ENCODE peak calls at places on chromosomes 12 and 14, in four cellular contexts. Y is left ventricle myocardium inferior, W is fibroblast of mammary gland, U is small intestine. Q is an unnamed sample.
A peak's percentile ranks its signal among the peaks of the same experiment; 100 is the strongest.

GRCh38 chr14:105430042-105430441 is 10.4 kb downstream of the MTA1 start:
- DNase-seq in U (no peak), W (no peak), Y (no peak), Q (no peak)

GRCh38 chr12:50707396-50707795 is 56.5 kb upstream of the ATF1 start:
- DNase-seq in W (no peak), Y (peak; percentile 16), U (no peak), Q (no peak)

GRCh38 chr12:3325736-3326135 is 165.3 kb upstream of the PRMT8 start:
- DNase-seq in U (no peak), Y (no peak), W (no peak), Q (no peak)

GRCh38 chr14:99651953-99652746 is 7.2 kb downstream of the HHIPL1 start:
- DNase-seq in W (no peak), U (no peak), Y (no peak), Q (no peak)

GRCh38 chr12:7113389-7113871 is 4.4 kb upstream of the C1RL start:
- DNase-seq in Y (no peak), U (peak; percentile 42), W (peak; percentile 56), Q (no peak)

GRCh38 chr12:14936224-14936861 is 2.0 kb downstream of the ERP27 start:
- DNase-seq in W (peak; percentile 10), U (no peak), Y (no peak), Q (no peak)

GRCh38 chr14:93824518-93825234 is 36.4 kb upstream of the PRIMA1 start:
- DNase-seq in U (no peak), Y (no peak), W (no peak), Q (no peak)

GRCh38 chr12:124738636-124739467 is 124.8 kb downstream of the SCARB1 start:
- DNase-seq in U (no peak), Y (no peak), W (peak; percentile 46), Q (no peak)

GRCh38 chr14:22099942-22100763 is 426.5 kb upstream of the OR4E1 start:
- DNase-seq in W (peak; percentile 33), Y (peak; percentile 64), U (peak; percentile 55), Q (no peak)

GRCh38 chr12:124716208-124717141 is 147.2 kb downstream of the SCARB1 start:
- DNase-seq in W (no peak), Y (no peak), U (no peak), Q (no peak)

GRCh38 chr12:122449317-122449716 is 26.8 kb upstream of the CLIP1 start:
- DNase-seq in Y (no peak), W (peak; percentile 88), U (peak; percentile 80), Q (no peak)

GRCh38 chr14:99537399-99537798 is 56.2 kb downstream of the CCNK start:
- DNase-seq in W (peak; percentile 44), U (no peak), Y (peak; percentile 41), Q (no peak)

GRCh38 chr14:83473416-83473815 is 1939.8 kb upstream of the SEL1L start:
- DNase-seq in U (no peak), Y (no peak), W (no peak), Q (no peak)

GRCh38 chr12:12064596-12064995 is 6.1 kb upstream of the BCL2L14 start:
- DNase-seq in W (no peak), U (no peak), Y (no peak), Q (no peak)

GRCh38 chr12:90938451-90938850 is 16.5 kb downstream of the CCER1 start:
- DNase-seq in W (peak; percentile 74), U (no peak), Y (no peak), Q (no peak)

GRCh38 chr14:101004954-101005353 is 101.4 kb upstream of the RTL1 start:
- DNase-seq in U (no peak), W (peak; percentile 66), Y (no peak), Q (no peak)

GRCh38 chr12:132055535-132056096 is 88.5 kb downstream of the DDX51 start:
- DNase-seq in U (no peak), Y (no peak), W (no peak), Q (no peak)

GRCh38 chr12:1917172-1918070 is 1.0 kb downstream of the CACNA2D4 start:
- DNase-seq in W (no peak), U (no peak), Y (no peak), Q (no peak)

GRCh38 chr12:30136661-30137060 is 352.9 kb upstream of the TMTC1 start:
- DNase-seq in U (no peak), W (no peak), Y (no peak), Q (no peak)

GRCh38 chr14:53849549-53849948 is 107.1 kb downstream of the BMP4 start:
- DNase-seq in W (no peak), Y (no peak), U (no peak), Q (no peak)

GRCh38 chr14:53855127-53855526 is 101.5 kb downstream of the BMP4 start:
- DNase-seq in W (no peak), U (peak; percentile 83), Y (no peak), Q (no peak)

GRCh38 chr14:53848851-53849250 is 107.8 kb downstream of the BMP4 start:
- DNase-seq in Y (no peak), U (no peak), W (no peak), Q (no peak)

GRCh38 chr14:53850714-53851296 is 105.8 kb downstream of the BMP4 start:
- DNase-seq in Y (no peak), U (no peak), W (peak; percentile 17), Q (no peak)

GRCh38 chr14:53851394-53852056 is 105.1 kb downstream of the BMP4 start:
- DNase-seq in W (no peak), U (no peak), Y (no peak), Q (no peak)
- H3K4me3 ChIP-seq in W (no peak overlapping the region), U (no peak overlapping the region), Y (no peak overlapping the region), Q (no peak overlapping the region)

GRCh38 chr14:81222694-81223093 is 1.9 kb upstream of the GTF2A1 start:
- DNase-seq in Y (no peak), W (no peak), U (peak; percentile 67), Q (no peak)
- H3K4me3 ChIP-seq in Y (no peak overlapping the region), W (no peak overlapping the region), U (no peak overlapping the region), Q (no peak overlapping the region)

GRCh38 chr12:119784673-119785072 is 92.4 kb downstream of the CIT start:
- DNase-seq in Y (no peak), U (no peak), W (no peak), Q (no peak)

GRCh38 chr12:119783787-119784186 is 93.3 kb downstream of the CIT start:
- DNase-seq in Y (no peak), U (no peak), W (no peak), Q (no peak)

GRCh38 chr12:119781804-119782203 is 95.3 kb downstream of the CIT start:
- DNase-seq in U (no peak), W (no peak), Y (no peak), Q (no peak)

GRCh38 chr12:119775246-119775895 is 101.7 kb downstream of the CIT start:
- DNase-seq in Y (no peak), W (no peak), U (no peak), Q (no peak)

DNA sequence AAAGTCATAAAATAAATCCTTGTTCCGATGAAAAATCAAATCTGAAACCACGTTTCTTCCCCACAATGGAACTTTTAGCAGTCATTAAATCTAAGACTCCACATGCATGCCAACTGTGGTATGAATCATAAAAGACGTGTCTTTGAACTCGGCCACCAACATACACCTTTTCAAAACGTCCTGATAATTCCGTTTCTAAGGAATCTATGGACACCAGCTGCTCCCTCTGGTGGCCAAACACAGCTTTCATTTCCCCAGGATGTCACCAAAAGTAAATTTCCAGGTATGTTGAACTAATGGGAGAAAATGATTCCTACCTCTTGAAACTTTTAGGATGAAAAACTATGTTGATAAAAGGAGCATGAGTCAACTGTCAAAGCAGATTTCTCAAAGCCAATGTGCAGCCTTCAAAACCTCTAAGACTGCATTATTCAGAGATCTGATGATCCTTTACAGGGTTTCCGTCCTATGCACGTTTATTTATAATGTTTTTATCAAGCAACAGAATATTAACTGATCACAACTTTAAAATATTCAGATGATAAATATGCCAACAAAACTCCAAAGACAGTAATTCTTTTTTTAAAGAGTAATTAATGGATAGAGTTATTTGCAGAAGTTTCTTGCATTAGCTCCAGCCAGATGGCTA is 96.2 kb downstream of the CIT start:
- DNase-seq in Y (no peak), W (peak; percentile 52), U (peak; percentile 76), Q (peak; percentile 9)
- H3K4me3 ChIP-seq in Y (no peak overlapping the region), W (no peak overlapping the region), U (no peak overlapping the region), Q (no peak overlapping the region)

GRCh38 chr12:40127408-40127807 is 21.5 kb upstream of the SLC2A13 start:
- DNase-seq in W (no peak), Y (no peak), U (no peak), Q (no peak)
- H3K4me3 ChIP-seq in W (no peak overlapping the region), Y (no peak overlapping the region), U (no peak overlapping the region), Q (no peak overlapping the region)

GRCh38 chr14:68860771-68861170 is 67.9 kb upstream of the ZFP36L1 start:
- DNase-seq in W (no peak), U (no peak), Y (no peak), Q (no peak)
- H3K4me3 ChIP-seq in W (no peak overlapping the region), U (no peak overlapping the region), Y (no peak overlapping the region), Q (no peak overlapping the region)

GRCh38 chr12:112008918-112009317 is 4.0 kb downstream of the TMEM116 start:
- DNase-seq in U (no peak), W (no peak), Y (no peak), Q (no peak)

GRCh38 chr12:112004041-112004440 is 8.9 kb downstream of the TMEM116 start:
- DNase-seq in U (no peak), Y (no peak), W (no peak), Q (no peak)

GRCh38 chr12:112007945-112008344 is 5.0 kb downstream of the TMEM116 start:
- DNase-seq in U (no peak), Y (no peak), W (no peak), Q (no peak)

GRCh38 chr12:112001555-112001954 is 11.4 kb downstream of the TMEM116 start:
- DNase-seq in Y (no peak), U (no peak), W (no peak), Q (no peak)

DNA sequence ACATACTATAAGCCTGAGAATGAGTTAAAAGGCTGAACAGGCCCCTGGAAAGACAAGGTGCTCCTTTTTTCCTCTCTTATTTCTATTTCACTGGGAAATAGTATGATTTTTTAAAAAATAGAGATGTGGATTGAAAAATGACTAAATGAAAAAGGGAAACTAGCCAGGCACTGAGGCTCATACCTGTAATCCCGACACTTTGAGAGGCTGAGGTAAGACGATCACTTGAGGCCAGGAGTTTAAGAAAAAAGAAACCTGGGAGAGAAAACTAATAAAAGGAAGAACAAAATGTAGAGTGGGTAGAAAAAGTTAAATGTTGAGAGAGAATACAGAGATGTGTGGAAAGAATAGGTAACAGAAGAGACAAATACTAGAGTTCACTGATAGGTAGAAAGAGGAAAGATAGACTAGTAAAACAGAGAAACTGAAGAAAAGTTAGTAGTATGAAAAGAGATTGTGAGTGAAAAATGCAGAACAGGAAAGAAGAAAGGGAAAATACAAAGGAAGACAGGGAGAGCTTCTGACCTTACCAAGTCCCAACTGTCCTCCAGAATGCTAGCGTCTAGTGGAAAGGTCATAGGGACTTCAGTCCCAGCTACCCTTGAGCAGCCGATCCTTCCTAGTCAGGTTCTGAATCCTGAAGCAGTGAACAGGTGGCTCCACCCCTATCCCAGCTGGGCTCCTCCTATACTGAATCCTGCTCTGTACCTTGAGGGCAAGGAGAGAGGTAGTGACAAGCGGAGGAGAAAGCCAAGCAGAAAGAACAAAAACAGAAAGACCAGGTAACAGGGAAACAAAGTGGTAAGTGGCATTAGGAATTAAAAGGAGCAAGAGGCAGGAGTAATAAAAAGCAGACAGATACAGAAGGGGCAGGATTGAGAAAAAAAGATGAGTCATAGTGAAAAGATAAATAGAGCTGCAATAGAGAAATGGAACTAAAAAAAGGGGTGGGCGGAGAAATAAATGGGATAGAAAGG is 7.3 kb downstream of the TMEM116 start:
- DNase-seq in U (peak; percentile 88), Y (no peak), W (peak; percentile 44), Q (no peak)
- H3K4me3 ChIP-seq in U (no peak overlapping the region), Y (peak overlapping the region; percentile 55), W (no peak overlapping the region), Q (no peak overlapping the region)